ENCODE peak calls at places on chromosomes 16 and 17, in ten cellular contexts. U is stomach, P is cardiac fibroblast, L is lung, D is tibial artery, E is fibroblast of lung, J is fibroblast of the aortic adventitia, V is cardiac muscle cell, M is colonic mucosa, H is spleen. N is an unnamed sample.

GRCh38 chr17:263271-263670 is 81.8 kb upstream of the DOC2B start:
- DNase-seq in U (peak), J (no peak), E (no peak), D (no peak), M (peak), L (no peak), V (no peak), P (no peak), H (peak), N (no peak)

GRCh38 chr17:28488154-28488883 is 14.9 kb downstream of the SLC13A2 start:
- DNase-seq in L (no peak), P (no peak), M (no peak), V (no peak), H (no peak), U (no peak), D (no peak), E (no peak), J (no peak), N (peak)

GRCh38 chr16:31179153-31179746 is 689 bp upstream of the FUS start:
- DNase-seq in M (no peak), L (no peak), H (no peak), D (no peak), U (no peak), J (no peak), E (no peak), P (peak), V (no peak), N (peak)

GRCh38 chr16:54073356-54073755 is 213.2 kb downstream of the IRX3 start:
- DNase-seq in L (no peak), P (no peak), J (no peak), V (no peak), D (no peak), H (no peak), E (no peak), M (no peak), U (no peak), N (no peak)

GRCh38 chr17:82332669-82333278 is 792 bp downstream of the SECTM1 start:
- DNase-seq in D (peak), J (peak), M (no peak), E (peak), U (peak), H (peak), P (peak), L (peak), V (no peak), N (peak)

GRCh38 chr17:954431-955164 is 25.0 kb downstream of the NXN start:
- DNase-seq in D (no peak), U (no peak), H (no peak), M (no peak), L (peak), E (peak), V (peak), J (peak), P (peak), N (peak)

GRCh38 chr17:64641499-64641898 is 20.6 kb downstream of the SMURF2 start:
- DNase-seq in L (no peak), M (no peak), E (peak), J (peak), H (no peak), D (no peak), V (no peak), U (no peak), P (peak), N (peak)

GRCh38 chr16:85286066-85286712 is 173.9 kb upstream of the CIBAR2 start:
- DNase-seq in J (peak), P (peak), V (no peak), M (peak), U (peak), D (peak), H (no peak), L (peak), E (peak), N (peak)

GRCh38 chr17:73782641-73783381 is 138.6 kb upstream of the SDK2 start:
- DNase-seq in D (no peak), U (no peak), H (no peak), L (no peak), M (peak), V (peak), E (no peak), P (no peak), J (no peak), N (no peak)

GRCh38 chr16:70460737-70461261 is 6.4 kb downstream of the FCSK start:
- DNase-seq in H (no peak), P (no peak), E (no peak), U (no peak), M (no peak), J (no peak), L (no peak), D (no peak), V (peak), N (peak)

GRCh38 chr17:350706-351435 is 1.7 kb downstream of the RPH3AL start:
- DNase-seq in E (peak), J (peak), L (peak), D (peak), P (peak), H (peak), V (no peak), U (peak), M (peak), N (peak)

GRCh38 chr17:79651266-79651665 is 40.4 kb upstream of the RBFOX3 start:
- DNase-seq in D (no peak), L (no peak), E (no peak), P (no peak), J (no peak), V (no peak), M (peak), H (no peak), U (no peak), N (no peak)

GRCh38 chr16:49652441-49653175 is 203.3 kb downstream of the ZNF423 start:
- DNase-seq in H (no peak), L (no peak), E (peak), V (no peak), J (peak), U (no peak), D (peak), M (peak), P (peak), N (peak)

GRCh38 chr17:57723427-57724037 is 21.6 kb downstream of the CCDC182 start:
- DNase-seq in J (no peak), H (no peak), D (no peak), V (no peak), L (no peak), M (no peak), U (no peak), P (no peak), E (no peak), N (no peak)

GRCh38 chr16:86634290-86634689 is 55.9 kb downstream of the FOXL1 start:
- DNase-seq in L (no peak), U (no peak), J (peak), P (peak), H (no peak), V (no peak), D (no peak), E (peak), M (no peak), N (peak)

GRCh38 chr16:67456383-67457140 is 24.4 kb downstream of the ATP6V0D1 start:
- DNase-seq in J (peak), E (peak), P (peak), H (no peak), L (peak), D (peak), V (no peak), M (peak), U (peak), N (peak)

GRCh38 chr16:57576429-57576870 is 34.0 kb downstream of the ADGRG5 start:
- DNase-seq in D (peak), L (peak), H (peak), U (peak), M (peak), P (peak), J (peak), E (peak), V (peak), N (peak)
- H3K4me3 ChIP-seq in D (no peak), L (no peak), H (no peak), U (no peak), M (no peak), P (no peak), J (no peak), E (no peak), V (no peak), N (no peak)

GRCh38 chr16:8866884-8867482 is 1.8 kb downstream of the CARHSP1 start:
- DNase-seq in D (peak), V (peak), L (no peak), P (no peak), J (no peak), M (no peak), E (no peak), H (peak), U (no peak), N (no peak)
- TF ChIP-seq CTCF in D (no peak), V (no peak), L (no peak), P (no peak), J (no peak), M (no peak), E (no peak), H (no peak), U (no peak), N (no peak)

GRCh38 chr16:19884021-19884485 is 595 bp downstream of the GPRC5B start:
- DNase-seq in P (no peak), D (no peak), M (peak), L (no peak), E (no peak), V (peak), U (peak), J (no peak), H (peak), N (no peak)
- H3K4me3 ChIP-seq in P (peak), D (peak), M (peak), L (peak), E (peak), V (peak), U (peak), J (peak), H (peak), N (peak)

GRCh38 chr16:20348365-20349185 is 3.9 kb downstream of the UMOD start:
- DNase-seq in L (no peak), E (no peak), M (peak), P (no peak), U (peak), V (no peak), D (no peak), J (no peak), H (no peak), N (no peak)
- TF ChIP-seq CTCF in L (no peak), E (no peak), M (no peak), P (no peak), U (peak), V (no peak), D (peak), J (no peak), H (no peak), N (no peak)

GRCh38 chr16:24011237-24011636 is 175.5 kb downstream of the PRKCB start:
- DNase-seq in U (no peak), M (no peak), P (no peak), V (no peak), D (no peak), L (no peak), J (no peak), H (no peak), E (no peak), N (no peak)

GRCh38 chr16:24013733-24014645 is 178.2 kb downstream of the PRKCB start:
- DNase-seq in H (peak), V (no peak), U (peak), E (no peak), L (no peak), D (no peak), J (no peak), P (no peak), M (peak), N (no peak)

GRCh38 chr16:24010440-24011089 is 174.8 kb downstream of the PRKCB start:
- DNase-seq in L (peak), D (peak), E (peak), M (peak), U (peak), H (peak), P (peak), V (peak), J (peak), N (peak)

GRCh38 chr16:24015923-24016322 is 180.1 kb downstream of the PRKCB start:
- DNase-seq in U (no peak), M (no peak), D (no peak), H (no peak), L (no peak), V (no peak), J (no peak), P (no peak), E (no peak), N (no peak)

DNA sequence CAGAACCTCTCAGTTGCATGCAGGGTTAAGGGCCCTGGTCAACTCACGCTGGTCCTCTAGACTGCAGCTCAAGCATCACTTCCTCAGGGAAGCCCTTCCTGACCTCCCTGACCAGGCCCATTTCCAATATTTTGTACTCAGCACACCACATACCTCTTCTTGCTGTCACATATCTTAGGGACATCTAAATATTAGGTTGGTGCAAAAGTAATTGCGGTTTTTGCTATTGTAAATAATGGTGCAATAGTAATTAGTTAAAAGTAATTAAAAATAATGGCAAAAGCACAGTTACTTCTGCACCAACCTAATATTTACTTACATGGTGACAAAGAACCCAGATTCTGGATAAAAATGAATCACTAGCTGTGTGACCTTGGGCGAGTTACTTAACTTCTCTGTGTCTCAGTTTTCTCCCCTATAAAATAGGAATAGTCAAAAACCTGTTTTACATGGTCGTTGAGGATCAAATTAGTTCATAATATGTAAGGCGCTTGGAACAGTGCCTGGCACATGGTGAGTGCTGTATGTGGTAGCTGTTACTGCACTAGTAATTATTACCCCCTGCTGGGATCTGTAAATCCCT is 177.4 kb downstream of the PRKCB start:
- DNase-seq in U (no peak), D (no peak), P (no peak), E (no peak), M (no peak), L (no peak), J (no peak), V (no peak), H (no peak), N (no peak)
- H3K4me3 ChIP-seq in U (no peak), D (no peak), P (no peak), E (no peak), M (no peak), L (no peak), J (no peak), V (no peak), H (no peak), N (no peak)

DNA sequence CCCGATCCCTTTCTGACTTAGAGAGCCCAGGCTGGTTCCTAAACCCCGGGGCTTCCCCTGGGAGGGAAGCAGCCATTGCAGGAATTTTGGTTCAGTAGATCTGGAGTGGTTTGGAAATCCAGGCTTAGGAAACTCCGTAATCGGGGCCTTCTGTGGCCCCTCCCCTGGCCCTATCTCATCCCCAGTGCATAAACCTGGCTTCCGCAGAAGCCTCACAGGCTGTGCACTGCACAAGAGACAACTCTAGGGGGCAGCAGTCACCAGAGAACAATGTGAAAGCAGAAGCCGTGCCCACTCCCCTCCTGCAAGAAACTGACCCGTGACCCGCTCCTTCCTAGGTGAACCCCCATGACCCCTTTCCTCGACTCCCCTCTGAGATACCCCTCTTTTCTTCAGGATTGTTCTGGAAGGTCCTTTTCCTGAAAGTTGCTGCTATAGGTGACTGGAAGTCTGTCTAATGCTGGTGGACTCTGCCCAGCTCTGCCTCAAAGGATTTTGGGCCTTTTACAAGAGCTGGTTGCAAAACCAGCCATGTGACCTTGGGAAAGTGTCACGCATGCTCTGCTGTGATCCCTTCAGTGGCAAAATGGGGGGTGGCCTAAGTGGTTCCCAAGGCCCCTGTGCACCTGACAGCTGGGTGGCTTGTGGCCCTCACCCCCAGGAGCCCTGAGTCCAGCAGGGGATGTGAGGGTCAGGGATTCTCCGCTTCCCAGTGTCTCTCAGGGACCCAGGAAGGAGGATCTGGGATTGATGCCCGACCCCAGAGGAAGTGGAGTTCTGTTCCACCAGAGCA is 14.4 kb downstream of the GUCY2D start:
- DNase-seq in D (peak), P (peak), L (peak), J (peak), E (peak), U (peak), M (peak), V (peak), H (peak), N (peak)
- TF ChIP-seq CTCF in D (peak), P (peak), L (no peak), J (peak), E (peak), U (peak), M (peak), V (peak), H (peak), N (peak)

GRCh38 chr17:38416840-38417209 is 11.4 kb upstream of the ARHGAP23 start:
- DNase-seq in U (no peak), V (no peak), M (no peak), E (no peak), D (no peak), L (peak), H (no peak), P (no peak), J (no peak), N (no peak)

GRCh38 chr17:38417210-38417951 is 10.9 kb upstream of the ARHGAP23 start:
- DNase-seq in M (no peak), J (no peak), E (no peak), D (no peak), H (no peak), U (no peak), V (no peak), L (no peak), P (no peak), N (no peak)

GRCh38 chr17:38418069-38418692 is 10.1 kb upstream of the ARHGAP23 start:
- DNase-seq in H (no peak), P (no peak), M (no peak), J (no peak), E (no peak), V (no peak), U (no peak), L (no peak), D (no peak), N (no peak)

GRCh38 chr17:38418693-38419507 is 9.4 kb upstream of the ARHGAP23 start:
- DNase-seq in E (no peak), M (no peak), J (no peak), H (no peak), L (no peak), P (no peak), V (peak), U (no peak), D (no peak), N (no peak)

GRCh38 chr17:38415250-38416194 is 12.7 kb upstream of the ARHGAP23 start:
- DNase-seq in P (peak), E (peak), V (no peak), L (peak), M (no peak), U (no peak), H (no peak), J (peak), D (no peak), N (peak)
- H3K4me3 ChIP-seq in P (peak), E (no peak), V (no peak), L (no peak), M (no peak), U (no peak), H (no peak), J (peak), D (no peak), N (peak)

DNA sequence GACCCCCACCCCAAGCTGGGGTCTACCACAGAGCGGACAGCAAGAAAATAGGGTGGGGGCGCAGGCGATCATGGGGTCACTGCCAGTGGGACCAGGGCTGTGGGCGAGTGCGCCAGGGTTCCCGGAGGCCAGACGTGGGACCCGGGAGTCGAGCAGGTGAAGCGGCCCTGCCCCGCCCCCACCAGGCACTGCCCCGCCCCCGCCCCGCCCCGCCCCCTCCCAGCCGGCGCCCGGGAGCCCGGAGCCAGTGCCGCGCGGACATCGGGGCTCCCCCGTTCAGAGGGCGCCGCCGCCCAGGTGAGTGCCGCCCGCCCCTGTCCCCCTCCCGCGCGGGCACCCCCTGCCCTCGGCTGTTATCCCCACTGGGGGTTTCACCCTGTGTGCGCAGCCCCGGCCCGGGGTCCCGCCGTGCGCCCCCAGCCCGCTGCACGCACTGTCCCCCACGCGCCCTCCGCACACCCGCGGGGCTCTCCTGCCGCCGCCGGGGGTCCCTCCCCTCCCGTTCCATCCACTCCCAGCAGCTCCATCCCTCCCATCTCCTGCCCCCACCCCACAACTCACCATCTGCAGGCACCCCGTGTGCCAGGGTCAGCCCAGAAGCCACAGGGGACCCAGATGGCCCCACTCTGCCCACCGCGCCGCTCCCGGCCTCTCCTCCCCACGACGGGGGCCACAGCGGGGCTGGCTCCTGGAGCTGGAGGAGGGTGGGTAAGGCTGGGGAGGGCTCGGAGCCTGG is at the start of gene SSTR5:
- DNase-seq in J (no peak), U (no peak), E (no peak), H (no peak), L (no peak), D (no peak), V (no peak), M (no peak), P (no peak), N (no peak)
- TF ChIP-seq CTCF in J (no peak), U (no peak), E (no peak), H (no peak), L (no peak), D (no peak), V (no peak), M (no peak), P (no peak), N (no peak)

DNA sequence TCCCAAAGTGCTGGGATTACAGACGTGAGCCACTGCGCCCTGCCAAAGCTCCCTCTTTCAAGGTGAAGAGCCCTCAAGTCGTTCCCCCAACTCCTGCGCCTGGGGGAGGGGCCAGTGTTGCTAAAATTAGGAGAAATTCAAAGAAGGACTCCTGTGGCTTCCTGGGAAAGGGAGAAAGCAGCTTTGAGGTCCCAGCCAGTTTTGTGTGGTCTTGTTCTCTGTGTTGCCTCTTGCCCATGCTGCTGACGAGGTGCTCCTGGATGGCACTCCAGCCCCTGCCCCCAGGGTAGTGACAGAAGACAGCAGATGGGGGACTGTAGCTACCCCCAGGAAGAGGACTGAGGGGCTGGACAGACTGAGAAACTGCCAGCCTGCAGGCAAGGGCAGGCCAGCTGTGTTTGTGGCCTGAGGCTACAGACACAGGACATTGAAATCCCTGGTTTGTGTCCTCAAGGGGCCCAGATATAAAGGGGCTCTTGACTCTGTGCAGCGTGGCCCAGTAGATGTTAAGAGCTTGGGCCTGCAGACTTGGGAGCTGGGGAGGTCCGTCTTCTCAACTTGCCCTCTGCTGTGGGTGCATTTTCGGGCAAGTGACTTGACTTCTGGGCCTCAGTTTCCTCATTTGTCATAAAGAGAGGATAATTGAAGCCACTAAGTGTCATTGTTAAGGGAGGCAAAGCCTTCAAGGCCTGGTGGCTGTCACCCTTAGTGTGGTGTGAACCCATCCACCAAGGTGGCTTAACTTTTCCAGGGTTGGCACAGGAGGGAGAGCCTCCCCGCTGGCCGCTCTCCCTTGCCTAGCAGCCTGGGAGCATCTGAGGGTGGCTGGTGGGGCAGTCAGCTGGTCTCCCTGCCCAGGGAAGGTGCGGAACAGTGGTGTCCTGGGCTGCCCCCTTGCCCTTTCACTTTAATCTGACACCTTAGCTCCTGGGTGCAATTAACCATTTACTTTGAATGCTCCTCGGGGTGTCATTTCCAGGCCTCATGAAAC is 4.1 kb downstream of the UBALD2 start:
- DNase-seq in E (no peak), J (no peak), D (no peak), H (no peak), P (no peak), V (peak), U (no peak), M (no peak), L (no peak), N (no peak)
- H3K4me3 ChIP-seq in E (no peak), J (no peak), D (no peak), H (no peak), P (no peak), V (peak), U (peak), M (no peak), L (no peak), N (no peak)

GRCh38 chr17:9120471-9120870 is 99.2 kb downstream of the NTN1 start:
- DNase-seq in P (no peak), D (no peak), J (no peak), V (no peak), E (no peak), M (no peak), L (no peak), H (no peak), U (no peak), N (no peak)
- TF ChIP-seq CTCF in P (peak), D (peak), J (no peak), V (peak), E (peak), M (no peak), L (no peak), H (no peak), U (no peak), N (peak)